ENCODE peak calls at places on chromosomes 4 and X, in four cellular contexts. W is GM12878, E is K562, B is H1. Y is an unnamed sample.

GRCh38 chrX:1029494-1029893 is 183.0 kb downstream of the CRLF2 start:
- DNase-seq in W (no peak), E (no peak), B (no peak), Y (no peak)

GRCh38 chr4:154911097-154911496 is 130.0 kb downstream of the RBM46 start:
- DNase-seq in W (no peak), E (no peak), B (no peak), Y (peak)

GRCh38 chr4:143397335-143397734 is 60.7 kb downstream of the GAB1 start:
- DNase-seq in W (no peak), E (no peak), B (no peak), Y (no peak)

GRCh38 chr4:3466691-3467600 is 3.8 kb downstream of the DOK7 start:
- DNase-seq in W (no peak), E (no peak), B (no peak), Y (no peak)

GRCh38 chrX:9003041-9003440 is 30.9 kb downstream of the FAM9B start:
- DNase-seq in W (no peak), E (no peak), B (no peak), Y (no peak)

GRCh38 chrX:72041901-72042859 is 89.5 kb downstream of the RTL5 start:
- DNase-seq in W (no peak), E (no peak), B (no peak), Y (no peak)

GRCh38 chr4:123158576-123158975 is 236.2 kb upstream of the NUDT6 start:
- DNase-seq in W (no peak), E (no peak), B (no peak), Y (no peak)

GRCh38 chr4:80101086-80101767 is 28.2 kb upstream of the ANTXR2 start:
- DNase-seq in W (no peak), E (no peak), B (no peak), Y (no peak)

GRCh38 chrX:143635915-143636314 is at the start of gene SLITRK4:
- DNase-seq in W (no peak), E (no peak), B (peak), Y (no peak)
- TF ChIP-seq CREB1 in W (no peak), E (no peak), B (no peak), Y (no peak)

GRCh38 chrX:11089802-11090201 is 21.3 kb upstream of the HCCS start:
- DNase-seq in W (no peak), E (no peak), B (no peak), Y (no peak)
- TF ChIP-seq YY1 in W (no peak), E (no peak), B (no peak), Y (no peak)

DNA sequence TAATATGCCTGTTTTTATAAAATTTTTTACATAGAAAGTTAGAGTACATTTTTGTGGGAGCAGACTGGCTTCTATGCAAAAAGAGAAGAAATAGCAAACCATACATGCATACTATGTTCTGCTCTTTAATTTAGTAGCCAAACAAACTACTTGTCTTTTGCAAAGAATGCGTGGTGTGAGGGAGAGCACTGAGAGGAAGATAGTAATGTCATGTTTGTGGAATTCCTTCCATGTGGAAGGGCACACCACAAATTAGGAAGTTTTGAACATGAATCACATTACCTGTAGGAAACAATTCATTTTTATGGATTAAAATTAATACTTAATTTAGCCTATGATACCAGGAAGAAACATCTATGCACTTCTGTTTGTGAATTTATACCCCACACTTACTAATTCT is 1529.1 kb upstream of the ADGRL3 start:
- DNase-seq in W (no peak), E (no peak), B (no peak), Y (no peak)
- TF ChIP-seq RAD21 in W (no peak), E (no peak), B (no peak), Y (no peak)

GRCh38 chr4:41575207-41575606 is 37.2 kb downstream of the LIMCH1 start:
- DNase-seq in W (no peak), E (no peak), B (no peak), Y (no peak)
- TF ChIP-seq CREB1 in W (no peak), E (no peak), B (no peak), Y (no peak)

GRCh38 chr4:39235701-39236100 is 53.4 kb downstream of the WDR19 start:
- DNase-seq in W (no peak), E (no peak), B (no peak), Y (no peak)
- TF ChIP-seq YY1 in W (no peak), E (no peak), B (no peak), Y (no peak)